ENCODE peak calls at places on chromosomes 2 and 18, in five cellular contexts. One of them, this sample, is unnamed.

GRCh38 chr2:159712929-159713575 is 746 bp downstream of the MARCHF7 start:
- DNase-seq in GM06990: no peak
- DNase-seq in HFFc6: no peak
- DNase-seq in HFF-Myc: no peak
- DNase-seq in pancreas: no peak
- DNase-seq in this sample: peak; percentile 48

GRCh38 chr2:85926931-85927527 is 38.2 kb upstream of the ST3GAL5 start:
- DNase-seq in GM06990: no peak
- DNase-seq in HFFc6: no peak
- DNase-seq in HFF-Myc: no peak
- DNase-seq in pancreas: no peak
- DNase-seq in this sample: no peak

GRCh38 chr2:240604939-240605716 is 18.6 kb downstream of the CAPN10 start:
- DNase-seq in GM06990: no peak
- DNase-seq in HFFc6: no peak
- DNase-seq in HFF-Myc: no peak
- DNase-seq in pancreas: peak; percentile 54
- DNase-seq in this sample: peak; percentile 16

GRCh38 chr2:66574701-66575624 is 140.0 kb downstream of the MEIS1 start:
- DNase-seq in GM06990: no peak
- DNase-seq in HFFc6: peak; percentile 76
- DNase-seq in HFF-Myc: peak; percentile 59
- DNase-seq in pancreas: peak; percentile 82
- DNase-seq in this sample: peak; percentile 39

GRCh38 chr18:40789286-40789685 is 1165.7 kb upstream of the PIK3C3 start:
- DNase-seq in GM06990: no peak
- DNase-seq in HFFc6: no peak
- DNase-seq in HFF-Myc: no peak
- DNase-seq in pancreas: no peak
- DNase-seq in this sample: no peak

GRCh38 chr2:134985061-134985460 is 62.2 kb downstream of the MAP3K19 start:
- DNase-seq in GM06990: no peak
- DNase-seq in HFFc6: no peak
- DNase-seq in HFF-Myc: no peak
- DNase-seq in pancreas: no peak
- DNase-seq in this sample: no peak

GRCh38 chr2:7203056-7203467 is 285.9 kb downstream of the RNF144A start:
- DNase-seq in GM06990: peak; percentile 9
- DNase-seq in HFFc6: peak; percentile 50
- DNase-seq in HFF-Myc: peak; percentile 42
- DNase-seq in pancreas: peak; percentile 64
- DNase-seq in this sample: peak; percentile 45

GRCh38 chr2:40097691-40098376 is 318.8 kb upstream of the THUMPD2 start:
- DNase-seq in GM06990: no peak
- DNase-seq in HFFc6: peak; percentile 76
- DNase-seq in HFF-Myc: no peak
- DNase-seq in pancreas: no peak
- DNase-seq in this sample: no peak

GRCh38 chr18:34624551-34624950 is 85.5 kb upstream of the DTNA start:
- DNase-seq in GM06990: no peak
- DNase-seq in HFFc6: no peak
- DNase-seq in HFF-Myc: peak; percentile 21
- DNase-seq in pancreas: no peak
- DNase-seq in this sample: no peak

GRCh38 chr2:207513577-207514257 is 16.0 kb upstream of the CREB1 start:
- DNase-seq in GM06990: no peak
- DNase-seq in HFFc6: peak; percentile 98
- DNase-seq in HFF-Myc: peak; percentile 96
- DNase-seq in pancreas: no peak
- DNase-seq in this sample: no peak

GRCh38 chr2:196088209-196088608 is 19.6 kb upstream of the DNAH7 start:
- DNase-seq in GM06990: no peak
- DNase-seq in HFFc6: peak; percentile 34
- DNase-seq in HFF-Myc: no peak
- DNase-seq in pancreas: no peak
- DNase-seq in this sample: no peak

GRCh38 chr18:48923746-48924580 is 26.8 kb downstream of the SMAD7 start:
- DNase-seq in GM06990: no peak
- DNase-seq in HFFc6: peak; percentile 76
- DNase-seq in HFF-Myc: no peak
- DNase-seq in pancreas: peak; percentile 12
- DNase-seq in this sample: peak; percentile 63

GRCh38 chr2:128368437-128369125 is 49.9 kb upstream of the HS6ST1 start:
- DNase-seq in GM06990: no peak
- DNase-seq in HFFc6: no peak
- DNase-seq in HFF-Myc: no peak
- DNase-seq in pancreas: peak; percentile 40
- DNase-seq in this sample: no peak

GRCh38 chr2:216695401-216695821 is at the start of gene IGFBP5:
- DNase-seq in GM06990: no peak
- DNase-seq in HFFc6: peak; percentile 40
- DNase-seq in HFF-Myc: peak; percentile 67
- DNase-seq in pancreas: peak; percentile 79
- DNase-seq in this sample: no peak

GRCh38 chr18:79524181-79525078 is 128.7 kb downstream of the NFATC1 start:
- DNase-seq in GM06990: peak; percentile 68
- DNase-seq in HFFc6: no peak
- DNase-seq in HFF-Myc: no peak
- DNase-seq in pancreas: peak; percentile 51
- DNase-seq in this sample: peak; percentile 73

GRCh38 chr18:13139885-13140450 is 78.6 kb upstream of the LDLRAD4 start:
- DNase-seq in GM06990: no peak
- DNase-seq in HFFc6: no peak
- DNase-seq in HFF-Myc: no peak
- DNase-seq in pancreas: no peak
- DNase-seq in this sample: no peak

GRCh38 chr2:168490015-168490874 is 34.2 kb downstream of the CERS6 start:
- DNase-seq in GM06990: peak; percentile 76
- DNase-seq in HFFc6: peak; percentile 28
- DNase-seq in HFF-Myc: peak; percentile 30
- DNase-seq in pancreas: no peak
- DNase-seq in this sample: peak; percentile 58

GRCh38 chr2:15939556-15939853 is 845 bp upstream of the MYCN start:
- DNase-seq in GM06990: no peak
- DNase-seq in HFFc6: no peak
- DNase-seq in HFF-Myc: no peak
- DNase-seq in pancreas: peak; percentile 85
- DNase-seq in this sample: peak; percentile 84

DNA sequence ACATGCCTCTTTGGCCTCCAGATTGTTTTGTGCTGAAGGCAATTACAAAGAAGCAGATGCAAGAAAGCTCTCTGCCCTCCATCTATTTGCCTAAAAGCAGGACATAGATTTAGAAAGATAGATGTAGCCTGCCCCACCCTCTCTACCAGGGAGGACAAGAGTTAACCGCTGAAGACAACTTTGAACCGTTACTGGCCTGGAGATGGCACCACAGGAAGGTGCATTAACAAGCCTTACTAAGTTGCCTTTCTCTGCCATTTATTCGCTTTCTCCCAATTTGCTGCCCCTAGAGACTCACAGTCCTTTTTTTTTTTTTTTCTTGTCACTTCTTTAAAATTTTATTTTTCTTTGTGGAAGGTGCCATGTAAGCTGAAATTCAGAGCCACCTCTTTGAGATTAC is 28.8 kb upstream of the RMDN2 start:
- DNase-seq in GM06990: no peak
- DNase-seq in HFFc6: no peak
- DNase-seq in HFF-Myc: no peak
- DNase-seq in pancreas: no peak
- DNase-seq in this sample: peak; percentile 32
- TF ChIP-seq CTCF in GM06990: no peak
- TF ChIP-seq CTCF in HFFc6: no peak
- TF ChIP-seq CTCF in HFF-Myc: no peak
- TF ChIP-seq CTCF in pancreas: no peak
- TF ChIP-seq CTCF in this sample: peak; percentile 30

DNA sequence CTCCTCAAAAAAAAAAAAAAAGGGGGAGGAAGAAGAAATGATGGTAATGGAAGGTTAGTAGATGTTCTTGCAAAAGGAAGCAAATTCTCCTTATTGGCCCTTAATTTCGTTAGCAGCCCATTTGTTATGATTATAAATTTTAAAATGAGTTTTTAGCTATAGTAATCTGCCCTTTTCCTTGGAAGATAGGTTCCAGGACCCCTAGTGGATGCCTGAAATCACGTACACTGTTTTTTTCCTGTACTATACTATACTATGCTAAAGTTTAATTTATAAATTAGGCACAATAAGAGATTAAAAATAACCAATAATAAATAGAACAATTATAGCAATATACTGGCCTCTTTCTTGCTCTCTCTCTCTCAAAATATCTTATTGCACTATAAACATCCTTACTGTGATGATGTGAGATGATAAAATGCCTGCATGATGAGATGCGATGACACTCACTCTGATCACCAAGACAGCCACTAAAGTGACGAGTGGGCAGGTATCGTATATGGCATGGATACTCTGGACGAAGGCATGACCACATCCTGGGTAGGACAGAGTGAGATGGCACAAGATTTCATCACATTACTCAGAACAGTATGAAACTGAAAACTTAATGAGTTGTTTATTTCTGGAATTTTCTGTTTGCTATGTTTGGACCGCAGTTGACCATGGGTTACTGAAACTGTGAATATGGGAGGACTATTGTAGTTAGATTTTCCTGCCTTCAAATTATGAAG is 87.2 kb downstream of the KCTD18 start:
- DNase-seq in GM06990: no peak
- DNase-seq in HFFc6: peak; percentile 55
- DNase-seq in HFF-Myc: no peak
- DNase-seq in pancreas: no peak
- DNase-seq in this sample: no peak
- TF ChIP-seq CTCF in GM06990: no peak
- TF ChIP-seq CTCF in HFFc6: peak; percentile 50
- TF ChIP-seq CTCF in HFF-Myc: no peak
- TF ChIP-seq CTCF in pancreas: no peak
- TF ChIP-seq CTCF in this sample: no peak

DNA sequence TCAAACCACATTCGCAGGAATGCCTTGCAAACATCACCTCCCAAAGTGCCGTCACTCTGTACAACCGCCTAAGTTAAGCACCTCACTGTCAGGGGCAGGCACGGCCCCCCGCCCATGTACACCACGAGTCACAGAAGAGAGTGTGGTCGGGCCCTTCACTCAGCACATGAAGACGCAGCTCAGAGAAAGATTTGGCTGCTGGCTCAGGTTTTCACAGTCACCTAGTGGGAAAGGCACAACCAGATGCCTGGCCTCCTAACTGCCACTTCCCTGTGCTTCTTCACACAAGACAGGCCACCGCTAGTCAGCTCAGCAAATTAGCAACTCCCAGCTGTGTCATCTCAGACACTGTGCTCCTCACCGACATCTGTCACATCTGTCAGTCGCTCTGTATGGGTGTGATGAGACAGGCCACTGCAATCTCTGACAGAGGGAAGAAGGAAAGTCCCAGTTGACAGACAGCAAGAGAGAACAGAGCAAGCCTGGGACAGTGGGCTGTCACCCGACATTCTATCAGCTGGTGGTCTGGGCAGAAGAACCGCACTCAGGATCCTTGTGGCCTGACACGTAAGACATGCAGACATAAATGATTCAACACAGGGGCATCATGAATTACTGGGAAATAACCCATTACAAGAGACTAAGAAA is 60.8 kb downstream of the CRACDL start:
- DNase-seq in GM06990: peak; percentile 65
- DNase-seq in HFFc6: no peak
- DNase-seq in HFF-Myc: no peak
- DNase-seq in pancreas: no peak
- DNase-seq in this sample: peak; percentile 5
- TF ChIP-seq CTCF in GM06990: no peak
- TF ChIP-seq CTCF in HFFc6: no peak
- TF ChIP-seq CTCF in HFF-Myc: no peak
- TF ChIP-seq CTCF in pancreas: no peak
- TF ChIP-seq CTCF in this sample: no peak

GRCh38 chr2:189633392-189633811 is 27.9 kb upstream of the ASNSD1 start:
- DNase-seq in GM06990: no peak
- DNase-seq in HFFc6: no peak
- DNase-seq in HFF-Myc: no peak
- DNase-seq in pancreas: no peak
- DNase-seq in this sample: no peak
- TF ChIP-seq CTCF in GM06990: peak; percentile 48
- TF ChIP-seq CTCF in HFFc6: peak; percentile 70
- TF ChIP-seq CTCF in HFF-Myc: peak; percentile 38
- TF ChIP-seq CTCF in pancreas: no peak
- TF ChIP-seq CTCF in this sample: peak; percentile 24

GRCh38 chr2:111134082-111134481 is 13.4 kb downstream of the BCL2L11 start:
- DNase-seq in GM06990: no peak
- DNase-seq in HFFc6: no peak
- DNase-seq in HFF-Myc: no peak
- DNase-seq in pancreas: no peak
- DNase-seq in this sample: no peak
- TF ChIP-seq CTCF in GM06990: no peak
- TF ChIP-seq CTCF in HFFc6: peak; percentile 70
- TF ChIP-seq CTCF in HFF-Myc: no peak
- TF ChIP-seq CTCF in pancreas: peak; percentile 15
- TF ChIP-seq CTCF in this sample: no peak

GRCh38 chr18:62634471-62634870 is 80.9 kb upstream of the PHLPP1 start:
- DNase-seq in GM06990: no peak
- DNase-seq in HFFc6: peak; percentile 8
- DNase-seq in HFF-Myc: peak; percentile 33
- DNase-seq in pancreas: no peak
- DNase-seq in this sample: no peak

GRCh38 chr18:62637403-62637802 is 77.9 kb upstream of the PHLPP1 start:
- DNase-seq in GM06990: no peak
- DNase-seq in HFFc6: no peak
- DNase-seq in HFF-Myc: no peak
- DNase-seq in pancreas: no peak
- DNase-seq in this sample: no peak

GRCh38 chr18:62634991-62635630 is 80.2 kb upstream of the PHLPP1 start:
- DNase-seq in GM06990: no peak
- DNase-seq in HFFc6: no peak
- DNase-seq in HFF-Myc: no peak
- DNase-seq in pancreas: no peak
- DNase-seq in this sample: no peak

GRCh38 chr18:62632788-62633455 is 82.4 kb upstream of the PHLPP1 start:
- DNase-seq in GM06990: no peak
- DNase-seq in HFFc6: no peak
- DNase-seq in HFF-Myc: no peak
- DNase-seq in pancreas: no peak
- DNase-seq in this sample: no peak

GRCh38 chr18:62637807-62638687 is 77.3 kb upstream of the PHLPP1 start:
- DNase-seq in GM06990: peak; percentile 23
- DNase-seq in HFFc6: no peak
- DNase-seq in HFF-Myc: no peak
- DNase-seq in pancreas: peak; percentile 63
- DNase-seq in this sample: peak; percentile 71
- TF ChIP-seq CTCF in GM06990: peak; percentile 83
- TF ChIP-seq CTCF in HFFc6: peak; percentile 77
- TF ChIP-seq CTCF in HFF-Myc: peak; percentile 71
- TF ChIP-seq CTCF in pancreas: peak; percentile 30
- TF ChIP-seq CTCF in this sample: peak; percentile 78

GRCh38 chr18:54717673-54718435 is 110.4 kb upstream of the RAB27B start:
- DNase-seq in GM06990: peak; percentile 20
- DNase-seq in HFFc6: no peak
- DNase-seq in HFF-Myc: no peak
- DNase-seq in pancreas: no peak
- DNase-seq in this sample: peak; percentile 34
- TF ChIP-seq CTCF in GM06990: no peak
- TF ChIP-seq CTCF in HFFc6: no peak
- TF ChIP-seq CTCF in HFF-Myc: no peak
- TF ChIP-seq CTCF in pancreas: no peak
- TF ChIP-seq CTCF in this sample: no peak